ENCODE peak calls at places on chromosome 7, in nine cellular contexts. B is IMR-90, S is left ventricle myocardium inferior, X is psoas muscle, F is cardiac muscle cell, J is GM20000, T is epithelial cell of esophagus, G is Panc1, V is heart right ventricle. Y is an unnamed sample.

GRCh38 chr7:116240021-116240659 is 29.8 kb downstream of the TES start:
- DNase-seq in B (no peak), S (no peak), X (no peak), F (no peak), J (no peak), T (no peak), G (no peak), V (no peak), Y (no peak)

GRCh38 chr7:16822029-16822428 is 17.2 kb upstream of the AGR2 start:
- DNase-seq in B (no peak), S (no peak), X (no peak), F (no peak), J (no peak), T (no peak), G (no peak), V (no peak), Y (no peak)

GRCh38 chr7:157863906-157864810 is 527.4 kb downstream of the DNAJB6 start:
- DNase-seq in B (no peak), S (no peak), X (no peak), F (no peak), J (no peak), T (no peak), G (no peak), V (no peak), Y (no peak)

GRCh38 chr7:17242504-17242903 is 55.9 kb upstream of the AHR start:
- DNase-seq in B (no peak), S (no peak), X (no peak), F (no peak), J (no peak), T (peak), G (no peak), V (no peak), Y (no peak)

GRCh38 chr7:11457419-11457818 is 374.6 kb downstream of the THSD7A start:
- DNase-seq in B (no peak), S (no peak), X (no peak), F (no peak), J (no peak), T (no peak), G (no peak), V (no peak), Y (no peak)

GRCh38 chr7:40959955-40960354 is 742.9 kb downstream of the INHBA start:
- DNase-seq in B (no peak), S (no peak), X (no peak), F (no peak), J (no peak), T (no peak), G (no peak), V (no peak), Y (no peak)

GRCh38 chr7:29946428-29947186 is 43.0 kb downstream of the SCRN1 start:
- DNase-seq in B (no peak), S (peak), X (no peak), F (peak), J (no peak), T (peak), G (no peak), V (peak), Y (no peak)

GRCh38 chr7:141071855-141072547 is 1.9 kb upstream of the TMEM178B start:
- DNase-seq in B (no peak), S (no peak), X (no peak), F (no peak), J (no peak), T (no peak), G (no peak), V (no peak), Y (no peak)

GRCh38 chr7:31077484-31078362 is 25.6 kb downstream of the ADCYAP1R1 start:
- DNase-seq in B (no peak), S (peak), X (peak), F (no peak), J (no peak), T (no peak), G (no peak), V (no peak), Y (no peak)

GRCh38 chr7:17299477-17299991 is 1.1 kb downstream of the AHR start:
- DNase-seq in B (peak), S (no peak), X (no peak), F (peak), J (peak), T (peak), G (no peak), V (no peak), Y (no peak)

DNA sequence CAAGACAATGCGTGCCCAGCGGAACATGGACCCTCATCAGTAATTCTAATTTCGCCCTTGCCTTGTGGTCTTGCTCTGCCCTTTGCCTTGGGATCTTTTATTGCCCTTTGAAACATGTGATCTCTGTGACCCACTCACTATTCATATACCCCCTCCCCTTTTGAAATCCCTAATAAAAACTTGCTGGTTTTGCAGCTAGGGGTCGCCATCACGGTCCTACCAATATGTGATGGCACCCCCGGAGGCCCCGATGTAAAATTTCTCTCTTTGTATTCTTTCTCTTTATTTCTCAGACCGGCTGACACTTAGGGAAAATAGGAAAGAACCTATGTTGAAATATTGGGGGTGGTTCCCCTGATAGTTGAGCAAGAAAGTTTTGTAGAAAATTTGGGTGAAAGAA is 242.7 kb downstream of the CDK14 start:
- DNase-seq in B (no peak), S (no peak), X (no peak), F (no peak), J (no peak), T (no peak), G (no peak), V (no peak), Y (no peak)
- TF ChIP-seq CTCF in B (no peak), S (no peak), X (no peak), F (no peak), J (no peak), T (no peak), G (no peak), V (no peak), Y (no peak)

GRCh38 chr7:33108591-33108930 is 643 bp downstream of the RP9 start:
- DNase-seq in B (no peak), S (no peak), X (no peak), F (no peak), J (peak), T (peak), G (no peak), V (no peak), Y (no peak)

GRCh38 chr7:33108931-33109757 is at the start of gene RP9:
- DNase-seq in B (peak), S (peak), X (peak), F (peak), J (peak), T (peak), G (no peak), V (peak), Y (peak)

GRCh38 chr7:33111614-33112013 is 2.4 kb upstream of the RP9 start:
- DNase-seq in B (no peak), S (no peak), X (no peak), F (no peak), J (no peak), T (peak), G (no peak), V (no peak), Y (no peak)

GRCh38 chr7:33107136-33108066 is 1.8 kb downstream of the RP9 start:
- DNase-seq in B (peak), S (no peak), X (peak), F (peak), J (peak), T (peak), G (no peak), V (peak), Y (no peak)

DNA sequence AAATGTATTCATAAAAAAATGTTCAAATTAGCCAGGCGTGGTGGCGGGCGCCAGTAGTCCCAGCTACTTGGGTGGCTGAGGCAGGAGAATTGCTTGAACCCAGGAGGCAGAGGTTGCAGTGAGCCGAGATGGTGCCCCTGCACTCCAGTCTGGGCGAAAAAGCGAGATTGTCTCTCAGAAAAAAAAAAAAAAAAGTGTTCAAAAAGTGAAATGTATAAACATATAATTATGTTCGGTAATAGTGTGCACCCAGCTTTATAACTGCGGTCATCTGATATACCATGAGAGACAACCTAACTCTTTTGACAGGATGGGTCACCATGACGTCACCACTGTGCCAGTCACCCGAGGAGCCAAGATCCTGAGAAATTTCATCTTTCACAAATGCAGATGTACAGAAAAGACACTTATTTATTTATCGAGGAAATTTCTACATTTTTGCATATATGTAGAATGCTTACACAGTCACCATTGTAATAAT is 594 bp upstream of the RP9 start:
- DNase-seq in B (peak), S (no peak), X (no peak), F (no peak), J (no peak), T (peak), G (no peak), V (no peak), Y (no peak)
- TF ChIP-seq CTCF in B (no peak), S (no peak), X (no peak), F (no peak), J (no peak), T (no peak), G (no peak), V (no peak), Y (no peak)

GRCh38 chr7:134690016-134690415 is 43.4 kb downstream of the BPGM start:
- DNase-seq in B (peak), S (no peak), X (no peak), F (peak), J (peak), T (no peak), G (no peak), V (no peak), Y (no peak)
- TF ChIP-seq CTCF in B (peak), S (peak), X (peak), F (peak), J (no peak), T (peak), G (peak), V (peak), Y (no peak)

GRCh38 chr7:132279718-132280117 is 296.6 kb downstream of the PLXNA4 start:
- DNase-seq in B (no peak), S (no peak), X (no peak), F (no peak), J (no peak), T (no peak), G (no peak), V (no peak), Y (no peak)
- TF ChIP-seq CTCF in B (no peak), S (no peak), X (no peak), F (no peak), J (no peak), T (no peak), G (no peak), V (no peak), Y (no peak)

GRCh38 chr7:73740771-73741170 is 2.2 kb upstream of the ABHD11 start:
- DNase-seq in B (no peak), S (no peak), X (no peak), F (no peak), J (no peak), T (no peak), G (no peak), V (no peak), Y (no peak)

GRCh38 chr7:73741600-73741999 is 3.0 kb upstream of the ABHD11 start:
- DNase-seq in B (no peak), S (no peak), X (no peak), F (no peak), J (no peak), T (no peak), G (no peak), V (no peak), Y (no peak)

GRCh38 chr7:73740212-73740611 is 1.6 kb upstream of the ABHD11 start:
- DNase-seq in B (no peak), S (no peak), X (no peak), F (no peak), J (no peak), T (no peak), G (no peak), V (no peak), Y (no peak)

GRCh38 chr7:73742753-73743641 is 4.4 kb upstream of the ABHD11 start:
- DNase-seq in B (no peak), S (no peak), X (no peak), F (peak), J (no peak), T (peak), G (no peak), V (no peak), Y (no peak)

GRCh38 chr7:73742338-73742752 is 3.7 kb upstream of the ABHD11 start:
- DNase-seq in B (no peak), S (no peak), X (no peak), F (no peak), J (no peak), T (no peak), G (no peak), V (no peak), Y (no peak)
- TF ChIP-seq CTCF in B (no peak), S (no peak), X (no peak), F (no peak), J (no peak), T (no peak), G (no peak), V (no peak), Y (no peak)

DNA sequence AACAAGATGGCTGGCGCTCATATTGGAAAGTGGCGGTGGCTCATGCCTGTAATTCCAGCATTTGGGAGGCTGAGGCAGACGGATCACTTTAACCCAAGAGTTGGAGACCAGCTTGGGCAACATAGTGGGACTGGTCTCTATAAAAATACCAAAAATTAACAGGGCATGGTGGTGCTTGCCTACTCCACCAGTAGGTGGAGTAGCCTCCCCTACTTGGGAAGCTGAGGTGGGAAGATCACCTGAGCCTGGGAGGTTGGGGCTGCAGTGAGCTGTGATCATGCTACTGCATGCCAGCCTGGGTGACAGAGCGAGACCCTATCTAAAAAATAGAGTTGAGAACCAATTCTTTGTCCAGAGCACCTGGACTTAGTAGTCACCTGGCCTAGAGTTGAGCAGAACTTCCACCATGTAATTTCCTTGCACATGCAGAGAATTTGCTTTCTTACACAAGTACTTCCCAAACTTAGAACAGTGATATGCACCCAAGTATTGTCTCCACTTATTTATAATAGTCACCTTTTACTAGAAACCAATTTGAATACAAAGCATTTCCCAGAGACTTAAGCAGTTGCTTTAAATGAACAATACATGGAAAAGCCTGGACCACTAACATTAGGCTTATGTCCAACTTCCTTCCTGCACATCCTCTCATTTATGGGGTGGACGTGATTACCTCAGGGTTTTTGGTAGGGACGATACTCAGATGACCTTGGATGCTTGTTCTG is 15.9 kb downstream of the LAMB4 start:
- DNase-seq in B (no peak), S (no peak), X (no peak), F (peak), J (no peak), T (peak), G (no peak), V (peak), Y (no peak)
- TF ChIP-seq CTCF in B (peak), S (peak), X (no peak), F (peak), J (peak), T (peak), G (peak), V (no peak), Y (no peak)

GRCh38 chr7:105013283-105013817 is 655 bp upstream of the KMT2E start:
- DNase-seq in B (peak), S (peak), X (peak), F (peak), J (peak), T (peak), G (peak), V (peak), Y (peak)

GRCh38 chr7:105015631-105015965 is 1.6 kb downstream of the KMT2E start:
- DNase-seq in B (peak), S (no peak), X (no peak), F (peak), J (peak), T (peak), G (no peak), V (peak), Y (no peak)

GRCh38 chr7:105014725-105015630 is 973 bp downstream of the KMT2E start:
- DNase-seq in B (peak), S (no peak), X (peak), F (peak), J (peak), T (peak), G (peak), V (peak), Y (peak)

GRCh38 chr7:105012503-105013282 is 1.3 kb upstream of the KMT2E start:
- DNase-seq in B (peak), S (peak), X (peak), F (peak), J (peak), T (peak), G (peak), V (peak), Y (peak)

GRCh38 chr7:105013818-105014724 is at the start of gene KMT2E:
- DNase-seq in B (peak), S (peak), X (peak), F (peak), J (peak), T (peak), G (no peak), V (peak), Y (peak)
- TF ChIP-seq CTCF in B (peak), S (no peak), X (no peak), F (no peak), J (no peak), T (no peak), G (no peak), V (no peak), Y (peak)

GRCh38 chr7:32428546-32428945 is 61.6 kb downstream of the LSM5 start:
- DNase-seq in B (no peak), S (no peak), X (no peak), F (peak), J (no peak), T (no peak), G (no peak), V (no peak), Y (no peak)

DNA sequence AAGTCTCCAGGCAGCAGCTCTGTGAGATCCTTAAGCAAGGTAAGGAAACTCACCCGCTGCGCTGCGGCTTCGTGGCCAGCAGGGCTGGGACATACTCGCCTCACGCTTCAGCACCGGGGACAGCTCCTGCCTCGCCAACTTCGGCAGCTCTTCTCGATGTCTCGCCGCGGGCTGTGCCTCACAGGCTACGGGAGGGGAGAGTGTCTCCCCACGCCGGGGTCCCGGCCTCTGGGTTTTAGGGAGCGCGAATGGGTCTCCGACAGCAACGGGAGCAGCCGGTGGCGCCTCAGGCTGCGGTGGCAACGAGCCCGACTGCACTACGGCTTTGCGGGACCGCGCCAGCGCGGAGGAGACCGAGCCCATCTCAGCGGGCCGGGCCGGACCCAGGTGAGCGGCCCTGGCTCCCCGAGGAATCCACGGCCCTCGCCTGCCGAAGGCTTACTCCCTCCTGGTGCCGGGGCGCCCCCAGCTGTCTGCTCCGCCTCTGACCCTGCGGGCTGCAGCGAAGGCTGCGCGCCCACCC is 62.4 kb downstream of the LSM5 start:
- DNase-seq in B (peak), S (peak), X (peak), F (peak), J (peak), T (peak), G (no peak), V (peak), Y (peak)
- TF ChIP-seq CTCF in B (peak), S (peak), X (peak), F (peak), J (no peak), T (peak), G (peak), V (no peak), Y (no peak)

GRCh38 chr7:102433319-102434038 is at the start of gene ORAI2:
- DNase-seq in B (peak), S (peak), X (peak), F (peak), J (peak), T (peak), G (no peak), V (peak), Y (peak)
- TF ChIP-seq CTCF in B (no peak), S (no peak), X (no peak), F (no peak), J (no peak), T (no peak), G (no peak), V (no peak), Y (no peak)

DNA sequence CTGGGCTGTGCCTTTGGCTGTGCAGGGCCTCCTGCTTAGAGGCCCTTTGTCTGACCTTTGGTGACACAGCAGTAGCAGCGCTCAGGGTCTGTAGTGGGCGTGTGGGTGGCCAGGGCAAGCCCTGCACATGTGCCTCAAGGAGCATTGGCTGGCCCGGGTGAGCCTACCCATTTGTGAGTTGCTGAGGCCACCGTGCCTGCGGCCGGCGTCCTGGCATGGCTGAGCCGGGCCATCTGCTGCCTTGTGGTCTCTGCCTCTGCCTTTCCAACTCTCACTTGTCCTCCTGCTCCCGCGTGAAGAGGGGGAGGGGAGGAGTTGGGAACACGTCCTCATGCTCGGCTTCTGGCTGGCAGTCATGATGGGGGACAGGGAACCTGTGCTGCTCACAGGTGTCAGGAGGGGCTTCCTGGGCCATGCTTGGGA is 9.2 kb upstream of the ORAI2 start:
- DNase-seq in B (no peak), S (no peak), X (no peak), F (no peak), J (no peak), T (no peak), G (no peak), V (no peak), Y (no peak)
- TF ChIP-seq CTCF in B (no peak), S (no peak), X (no peak), F (no peak), J (no peak), T (no peak), G (no peak), V (no peak), Y (no peak)

Y was measured in natural killer cell.